ENCODE peak calls at places on chromosomes 13 and 19, in five cellular contexts. G, T, R, O and Y are unnamed samples.

GRCh38 chr19:16106121-16106520 is 5.6 kb upstream of the RAB8A start:
- DNase-seq in G (no peak), T (no peak), R (peak; percentile 82), O (no peak), Y (no peak)

GRCh38 chr13:98171806-98172569 is 5.1 kb downstream of the RNF113B start:
- DNase-seq in G (peak; percentile 74), T (peak; percentile 39), R (no peak), O (no peak), Y (peak; percentile 40)

GRCh38 chr19:33299061-33299665 is 3.2 kb downstream of the CEBPA start:
- DNase-seq in G (no peak), T (no peak), R (no peak), O (no peak), Y (no peak)

GRCh38 chr13:103884139-103884723 is 818.0 kb upstream of the SLC10A2 start:
- DNase-seq in G (no peak), T (no peak), R (no peak), O (no peak), Y (no peak)

GRCh38 chr19:47229674-47230121 is 1.3 kb downstream of the BBC3 start:
- DNase-seq in G (no peak), T (no peak), R (no peak), O (peak; percentile 22), Y (no peak)

GRCh38 chr13:98731925-98732324 is 20.5 kb downstream of the SLC15A1 start:
- DNase-seq in G (no peak), T (no peak), R (no peak), O (no peak), Y (no peak)

GRCh38 chr13:31588331-31588730 is 151.0 kb upstream of the RXFP2 start:
- DNase-seq in G (no peak), T (no peak), R (no peak), O (no peak), Y (no peak)

GRCh38 chr19:49338691-49339363 is 3.6 kb downstream of the CD37 start:
- DNase-seq in G (peak; percentile 85), T (peak; percentile 73), R (peak; percentile 78), O (peak; percentile 94), Y (peak; percentile 75)

GRCh38 chr19:18487576-18488402 is 34.1 kb downstream of the ELL start:
- DNase-seq in G (no peak), T (no peak), R (no peak), O (no peak), Y (no peak)

GRCh38 chr13:46595918-46596315 is 42.9 kb downstream of the LRCH1 start:
- DNase-seq in G (no peak), T (no peak), R (no peak), O (no peak), Y (no peak)

GRCh38 chr19:47713046-47714021 is at the start of gene EHD2:
- DNase-seq in G (peak; percentile 71), T (peak; percentile 86), R (peak; percentile 68), O (no peak), Y (peak; percentile 77)

GRCh38 chr13:34156841-34157365 is 339.0 kb downstream of the RFC3 start:
- DNase-seq in G (peak; percentile 87), T (peak; percentile 18), R (peak; percentile 97), O (peak; percentile 96), Y (peak; percentile 22)

GRCh38 chr13:106246237-106246636 is 289.2 kb downstream of the EFNB2 start:
- DNase-seq in G (no peak), T (no peak), R (no peak), O (no peak), Y (no peak)

GRCh38 chr13:51619614-51620013 is 35.4 kb downstream of the WDFY2 start:
- DNase-seq in G (no peak), T (no peak), R (peak; percentile 62), O (peak; percentile 64), Y (no peak)

GRCh38 chr19:18385359-18385674 is 641 bp upstream of the GDF15 start:
- DNase-seq in G (no peak), T (no peak), R (no peak), O (no peak), Y (no peak)

GRCh38 chr19:42122691-42123607 is 9.3 kb downstream of the POU2F2 start:
- DNase-seq in G (no peak), T (no peak), R (no peak), O (no peak), Y (no peak)

GRCh38 chr13:103960011-103960410 is 893.8 kb upstream of the SLC10A2 start:
- DNase-seq in G (no peak), T (no peak), R (no peak), O (no peak), Y (no peak)

GRCh38 chr13:102812616-102813287 is 13.8 kb downstream of the BIVM start:
- DNase-seq in G (no peak), T (no peak), R (no peak), O (no peak), Y (no peak)

GRCh38 chr19:38248421-38248820 is 7.8 kb downstream of the PPP1R14A start:
- DNase-seq in G (no peak), T (no peak), R (no peak), O (no peak), Y (no peak)

GRCh38 chr13:51091839-51092238 is 19.2 kb downstream of the C13orf42 start:
- DNase-seq in G (no peak), T (no peak), R (no peak), O (no peak), Y (no peak)

GRCh38 chr13:79423801-79424642 is 18.0 kb upstream of the RBM26 start:
- DNase-seq in G (no peak), T (no peak), R (no peak), O (peak; percentile 58), Y (no peak)

GRCh38 chr13:106997219-106997618 is 429.3 kb upstream of the ARGLU1 start:
- DNase-seq in G (no peak), T (no peak), R (no peak), O (no peak), Y (no peak)

GRCh38 chr19:34096020-34096915 is 76.0 kb upstream of the LSM14A start:
- DNase-seq in G (no peak), T (no peak), R (peak; percentile 18), O (peak; percentile 72), Y (no peak)

GRCh38 chr13:67736646-67737420 is 506.7 kb upstream of the PCDH9 start:
- DNase-seq in G (no peak), T (no peak), R (no peak), O (peak; percentile 25), Y (no peak)

DNA sequence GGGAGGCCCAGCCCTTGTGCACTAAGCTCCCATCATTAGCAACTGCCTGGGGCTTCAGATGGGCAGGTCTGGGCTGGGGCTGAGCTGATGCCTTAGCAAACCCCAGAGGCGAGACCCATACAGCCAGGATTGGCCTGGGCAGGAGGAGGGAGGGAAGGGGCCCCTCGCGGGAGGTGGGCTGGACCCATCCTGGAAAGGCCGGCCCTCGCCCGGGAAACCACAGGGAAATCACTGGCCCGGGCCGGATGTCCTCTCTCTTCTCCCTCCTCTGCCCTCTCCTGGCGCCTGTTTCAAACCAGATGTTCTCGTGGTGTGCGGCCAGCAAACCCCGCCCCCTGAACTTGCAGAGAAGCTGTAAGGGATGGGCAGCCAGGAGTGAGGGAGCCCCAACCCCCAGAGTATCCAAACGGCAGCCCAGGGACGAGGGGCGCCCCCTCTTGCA is 43.1 kb downstream of the TMEM255B start:
- DNase-seq in G (no peak), T (peak; percentile 46), R (peak; percentile 52), O (no peak), Y (peak; percentile 61)
- TF ChIP-seq CTCF in G (no peak), T (no peak), R (peak; percentile 8), O (no peak), Y (no peak)

GRCh38 chr13:48222358-48223015 is 10.5 kb upstream of the ITM2B start:
- DNase-seq in G (peak; percentile 36), T (peak; percentile 33), R (peak; percentile 35), O (no peak), Y (peak; percentile 46)
- H3K4me3 ChIP-seq in G (no peak overlapping the region), T (peak overlapping the region; percentile 46), R (no peak overlapping the region), O (peak overlapping the region; percentile 47), Y (peak overlapping the region; percentile 57)

GRCh38 chr13:75839418-75839817 is 203.3 kb downstream of the LMO7 start:
- DNase-seq in G (no peak), T (no peak), R (no peak), O (no peak), Y (no peak)

GRCh38 chr13:75832812-75833211 is 196.7 kb downstream of the LMO7 start:
- DNase-seq in G (no peak), T (no peak), R (no peak), O (no peak), Y (no peak)

GRCh38 chr13:75831389-75831788 is 195.3 kb downstream of the LMO7 start:
- DNase-seq in G (no peak), T (no peak), R (no peak), O (no peak), Y (no peak)

GRCh38 chr13:75838366-75839017 is 202.4 kb downstream of the LMO7 start:
- DNase-seq in G (no peak), T (no peak), R (no peak), O (no peak), Y (no peak)

GRCh38 chr13:75836441-75836840 is 200.3 kb downstream of the LMO7 start:
- DNase-seq in G (no peak), T (no peak), R (no peak), O (peak; percentile 55), Y (no peak)
- H3K36me3 ChIP-seq in G (no peaks in the 10 kb centered on the region), T (no peaks in the 10 kb centered on the region), R (peaks cover 2% of the 10 kb centered on the region), O (peaks cover 3% of the 10 kb centered on the region), Y (peaks cover 43% of the 10 kb centered on the region)

GRCh38 chr19:19566306-19566705 is 28.2 kb downstream of the CILP2 start:
- DNase-seq in G (no peak), T (no peak), R (no peak), O (no peak), Y (no peak)

GRCh38 chr19:19561946-19562664 is 24.0 kb downstream of the CILP2 start:
- DNase-seq in G (no peak), T (no peak), R (no peak), O (no peak), Y (no peak)

GRCh38 chr19:19563348-19563848 is 25.3 kb downstream of the CILP2 start:
- DNase-seq in G (no peak), T (no peak), R (no peak), O (no peak), Y (no peak)

GRCh38 chr19:19559942-19560341 is 21.9 kb downstream of the CILP2 start:
- DNase-seq in G (no peak), T (no peak), R (no peak), O (no peak), Y (no peak)

DNA sequence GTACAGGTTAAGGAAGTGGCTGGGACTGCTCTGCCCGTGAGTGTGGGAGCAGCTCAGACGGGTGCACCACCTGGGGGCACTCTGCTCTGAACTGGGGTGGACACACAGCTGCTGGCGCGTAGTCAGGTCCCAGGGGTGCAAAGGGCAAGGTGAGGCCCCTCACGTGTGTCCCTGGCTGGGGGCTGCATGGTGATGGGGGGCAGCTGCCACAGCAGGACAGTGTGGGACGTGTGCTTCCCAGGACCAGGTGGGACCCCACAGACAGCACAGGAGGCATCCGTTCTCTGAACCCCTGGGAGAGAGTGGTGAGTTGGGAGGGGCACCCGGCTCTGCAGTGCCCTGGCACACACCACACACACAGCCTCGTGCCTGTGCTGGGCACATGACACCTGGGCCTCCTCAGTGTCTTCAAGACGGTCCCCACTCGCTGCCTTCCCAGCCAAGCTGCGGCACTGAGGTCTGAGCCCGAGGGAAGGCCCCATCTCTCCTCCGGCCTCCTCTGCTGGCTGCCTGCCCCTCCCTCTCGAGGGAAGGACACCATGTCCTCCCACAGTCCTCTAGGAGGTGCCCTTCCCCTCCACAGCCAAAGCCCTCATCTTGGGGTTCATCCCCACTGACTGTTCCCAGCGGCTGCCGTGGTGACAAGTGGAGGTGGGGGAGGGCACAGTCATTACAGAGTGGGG is 24.7 kb downstream of the CILP2 start:
- DNase-seq in G (no peak), T (no peak), R (no peak), O (no peak), Y (no peak)
- TF ChIP-seq CTCF in G (no peak), T (no peak), R (peak; percentile 12), O (peak; percentile 18), Y (no peak)